ENCODE peak calls at places on chromosomes 12 and 14, in six cellular contexts. C, O, R, G, T and Q are unnamed samples.

GRCh38 chr12:11836282-11836963 is 186.9 kb downstream of the ETV6 start:
- DNase-seq in C (peak), O (peak), R (peak), G (no peak), T (no peak), Q (no peak)

GRCh38 chr14:73262427-73263183 is 25.3 kb downstream of the PAPLN start:
- DNase-seq in C (no peak), O (no peak), R (no peak), G (no peak), T (no peak), Q (no peak)

GRCh38 chr12:53231859-53232640 is at the start of gene RARG:
- DNase-seq in C (peak), O (peak), R (peak), G (no peak), T (no peak), Q (no peak)

GRCh38 chr14:51738754-51739153 is 87.0 kb downstream of the FRMD6 start:
- DNase-seq in C (no peak), O (no peak), R (no peak), G (no peak), T (no peak), Q (no peak)

GRCh38 chr12:9334026-9334692 is 126.0 kb upstream of the PZP start:
- DNase-seq in C (no peak), O (no peak), R (no peak), G (no peak), T (no peak), Q (no peak)

GRCh38 chr14:64601571-64601970 is 51.8 kb downstream of the PPP1R36 start:
- DNase-seq in C (no peak), O (no peak), R (no peak), G (no peak), T (no peak), Q (no peak)

GRCh38 chr12:124928095-124928911 is 13.9 kb upstream of the UBC start:
- DNase-seq in C (no peak), O (peak), R (no peak), G (peak), T (no peak), Q (no peak)

GRCh38 chr12:93957870-93958269 is 190.5 kb upstream of the PLXNC1 start:
- DNase-seq in C (no peak), O (no peak), R (no peak), G (no peak), T (no peak), Q (no peak)

GRCh38 chr14:59310644-59311043 is 122.2 kb downstream of the DAAM1 start:
- DNase-seq in C (no peak), O (no peak), R (no peak), G (peak), T (no peak), Q (no peak)

GRCh38 chr12:132166093-132166492 is 21.8 kb downstream of the NOC4L start:
- DNase-seq in C (no peak), O (no peak), R (no peak), G (no peak), T (no peak), Q (no peak)

GRCh38 chr12:132324841-132325732 is 4.3 kb downstream of the GALNT9 start:
- DNase-seq in C (no peak), O (no peak), R (no peak), G (no peak), T (no peak), Q (no peak)

GRCh38 chr14:91323671-91324605 is 79.4 kb upstream of the GPR68 start:
- DNase-seq in C (peak), O (peak), R (peak), G (peak), T (peak), Q (peak)